ENCODE peak calls at places on chromosomes 7 and 10, in eight cellular contexts. One of them, this sample, is unnamed.

GRCh38 chr10:7193369-7193768 is 217.5 kb downstream of the SFMBT2 start:
- DNase-seq in SJCRH30: no peak
- DNase-seq in heart right ventricle: no peak
- DNase-seq in A549: no peak
- DNase-seq in psoas muscle: no peak
- DNase-seq in prostate gland: no peak
- DNase-seq in CD8-positive, alpha-beta memory T cell: no peak
- DNase-seq in CD8-positive, alpha-beta T cell: no peak
- DNase-seq in this sample: no peak

GRCh38 chr10:71726673-71727428 is 7.3 kb upstream of the C10orf105 start:
- DNase-seq in SJCRH30: no peak
- DNase-seq in psoas muscle: no peak
- DNase-seq in prostate gland: no peak
- DNase-seq in heart right ventricle: no peak
- DNase-seq in A549: no peak
- DNase-seq in CD8-positive, alpha-beta memory T cell: peak
- DNase-seq in CD8-positive, alpha-beta T cell: no peak
- DNase-seq in this sample: no peak

GRCh38 chr10:77680065-77680464 is 42.5 kb upstream of the KCNMA1 start:
- DNase-seq in CD8-positive, alpha-beta T cell: no peak
- DNase-seq in A549: no peak
- DNase-seq in psoas muscle: no peak
- DNase-seq in SJCRH30: no peak
- DNase-seq in heart right ventricle: no peak
- DNase-seq in CD8-positive, alpha-beta memory T cell: no peak
- DNase-seq in prostate gland: no peak
- DNase-seq in this sample: no peak

GRCh38 chr10:96310359-96310669 is 6.1 kb downstream of the DNTT start:
- DNase-seq in heart right ventricle: no peak
- DNase-seq in SJCRH30: no peak
- DNase-seq in prostate gland: no peak
- DNase-seq in CD8-positive, alpha-beta T cell: no peak
- DNase-seq in psoas muscle: no peak
- DNase-seq in A549: no peak
- DNase-seq in CD8-positive, alpha-beta memory T cell: no peak
- DNase-seq in this sample: no peak

GRCh38 chr7:151243411-151244155 is 4.9 kb downstream of the SMARCD3 start:
- DNase-seq in prostate gland: no peak
- DNase-seq in psoas muscle: peak
- DNase-seq in A549: no peak
- DNase-seq in CD8-positive, alpha-beta T cell: no peak
- DNase-seq in heart right ventricle: no peak
- DNase-seq in SJCRH30: no peak
- DNase-seq in CD8-positive, alpha-beta memory T cell: peak
- DNase-seq in this sample: no peak

GRCh38 chr10:84293574-84294016 is 34.8 kb upstream of the CCSER2 start:
- DNase-seq in CD8-positive, alpha-beta memory T cell: no peak
- DNase-seq in SJCRH30: no peak
- DNase-seq in prostate gland: no peak
- DNase-seq in CD8-positive, alpha-beta T cell: no peak
- DNase-seq in A549: no peak
- DNase-seq in psoas muscle: no peak
- DNase-seq in heart right ventricle: no peak
- DNase-seq in this sample: no peak

GRCh38 chr7:143385891-143386781 is 5.0 kb downstream of the ZYX start:
- DNase-seq in A549: no peak
- DNase-seq in heart right ventricle: no peak
- DNase-seq in SJCRH30: no peak
- DNase-seq in prostate gland: no peak
- DNase-seq in CD8-positive, alpha-beta T cell: peak
- DNase-seq in CD8-positive, alpha-beta memory T cell: peak
- DNase-seq in psoas muscle: peak
- DNase-seq in this sample: no peak

GRCh38 chr10:63922714-63923317 is 401.6 kb downstream of the REEP3 start:
- DNase-seq in psoas muscle: no peak
- DNase-seq in heart right ventricle: no peak
- DNase-seq in CD8-positive, alpha-beta T cell: no peak
- DNase-seq in prostate gland: no peak
- DNase-seq in CD8-positive, alpha-beta memory T cell: no peak
- DNase-seq in SJCRH30: no peak
- DNase-seq in A549: no peak
- DNase-seq in this sample: no peak

GRCh38 chr10:48938281-48938680 is 1.4 kb downstream of the LRRC18 start:
- DNase-seq in CD8-positive, alpha-beta T cell: peak
- DNase-seq in psoas muscle: no peak
- DNase-seq in heart right ventricle: no peak
- DNase-seq in SJCRH30: no peak
- DNase-seq in prostate gland: no peak
- DNase-seq in CD8-positive, alpha-beta memory T cell: no peak
- DNase-seq in A549: no peak
- DNase-seq in this sample: no peak

GRCh38 chr10:78082636-78083035 is 49.0 kb downstream of the RPS24 start:
- DNase-seq in CD8-positive, alpha-beta memory T cell: no peak
- DNase-seq in CD8-positive, alpha-beta T cell: no peak
- DNase-seq in heart right ventricle: no peak
- DNase-seq in SJCRH30: no peak
- DNase-seq in A549: no peak
- DNase-seq in psoas muscle: no peak
- DNase-seq in prostate gland: no peak
- DNase-seq in this sample: no peak

GRCh38 chr7:47482013-47482761 is 99.7 kb downstream of the TNS3 start:
- DNase-seq in psoas muscle: no peak
- DNase-seq in A549: no peak
- DNase-seq in heart right ventricle: peak
- DNase-seq in prostate gland: no peak
- DNase-seq in CD8-positive, alpha-beta T cell: no peak
- DNase-seq in SJCRH30: peak
- DNase-seq in CD8-positive, alpha-beta memory T cell: no peak
- DNase-seq in this sample: peak

GRCh38 chr7:957418-958220 is 3.1 kb upstream of the ADAP1 start:
- DNase-seq in heart right ventricle: no peak
- DNase-seq in CD8-positive, alpha-beta memory T cell: no peak
- DNase-seq in psoas muscle: peak
- DNase-seq in CD8-positive, alpha-beta T cell: no peak
- DNase-seq in A549: no peak
- DNase-seq in SJCRH30: no peak
- DNase-seq in prostate gland: no peak
- DNase-seq in this sample: no peak

GRCh38 chr7:77328669-77329068 is 87.5 kb downstream of the GSAP start:
- DNase-seq in SJCRH30: no peak
- DNase-seq in CD8-positive, alpha-beta T cell: no peak
- DNase-seq in CD8-positive, alpha-beta memory T cell: no peak
- DNase-seq in heart right ventricle: no peak
- DNase-seq in A549: no peak
- DNase-seq in psoas muscle: no peak
- DNase-seq in prostate gland: no peak
- DNase-seq in this sample: no peak

GRCh38 chr10:88989824-88990527 is 622 bp upstream of the FAS start:
- DNase-seq in heart right ventricle: no peak
- DNase-seq in A549: no peak
- DNase-seq in prostate gland: peak
- DNase-seq in CD8-positive, alpha-beta memory T cell: no peak
- DNase-seq in CD8-positive, alpha-beta T cell: no peak
- DNase-seq in psoas muscle: peak
- DNase-seq in SJCRH30: no peak
- DNase-seq in this sample: no peak

GRCh38 chr10:88989423-88989822 is 1.2 kb upstream of the FAS start:
- DNase-seq in CD8-positive, alpha-beta T cell: no peak
- DNase-seq in SJCRH30: no peak
- DNase-seq in CD8-positive, alpha-beta memory T cell: no peak
- DNase-seq in psoas muscle: no peak
- DNase-seq in prostate gland: no peak
- DNase-seq in A549: no peak
- DNase-seq in heart right ventricle: no peak
- DNase-seq in this sample: no peak

GRCh38 chr10:88987243-88987726 is 3.3 kb upstream of the FAS start:
- DNase-seq in CD8-positive, alpha-beta T cell: no peak
- DNase-seq in heart right ventricle: no peak
- DNase-seq in A549: no peak
- DNase-seq in psoas muscle: no peak
- DNase-seq in prostate gland: no peak
- DNase-seq in CD8-positive, alpha-beta memory T cell: no peak
- DNase-seq in SJCRH30: no peak
- DNase-seq in this sample: no peak

GRCh38 chr10:88986549-88987242 is 3.9 kb upstream of the FAS start:
- DNase-seq in heart right ventricle: peak
- DNase-seq in A549: peak
- DNase-seq in prostate gland: peak
- DNase-seq in psoas muscle: no peak
- DNase-seq in CD8-positive, alpha-beta T cell: no peak
- DNase-seq in SJCRH30: peak
- DNase-seq in CD8-positive, alpha-beta memory T cell: no peak
- DNase-seq in this sample: no peak

DNA sequence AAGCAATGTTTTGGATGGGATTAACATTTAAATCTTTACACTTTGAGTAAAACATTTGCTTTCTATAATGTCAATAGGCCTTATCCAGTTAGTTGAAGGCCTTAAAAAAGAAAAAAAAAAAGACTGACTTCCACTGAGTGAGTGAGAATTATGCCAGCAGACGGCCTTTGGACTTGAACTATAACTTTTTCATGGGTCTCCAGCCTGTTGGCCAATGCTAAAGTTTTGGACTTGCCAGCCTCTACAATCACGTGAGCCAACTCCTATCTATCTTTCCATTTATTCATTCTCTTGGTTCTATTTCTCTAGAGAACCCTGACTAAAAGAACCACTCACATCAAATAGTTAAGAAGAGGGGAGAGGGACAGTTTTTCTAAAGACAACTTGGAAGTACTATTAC is 2.8 kb upstream of the FAS start:
- DNase-seq in prostate gland: no peak
- DNase-seq in heart right ventricle: no peak
- DNase-seq in CD8-positive, alpha-beta memory T cell: no peak
- DNase-seq in psoas muscle: no peak
- DNase-seq in A549: no peak
- DNase-seq in CD8-positive, alpha-beta T cell: no peak
- DNase-seq in SJCRH30: no peak
- DNase-seq in this sample: no peak
- H3K27ac ChIP-seq in prostate gland: no peak
- H3K27ac ChIP-seq in heart right ventricle: peak
- H3K27ac ChIP-seq in CD8-positive, alpha-beta memory T cell: no peak
- H3K27ac ChIP-seq in psoas muscle: no peak
- H3K27ac ChIP-seq in A549: no peak
- H3K27ac ChIP-seq in CD8-positive, alpha-beta T cell: no peak
- H3K27ac ChIP-seq in SJCRH30: no peak
- H3K27ac ChIP-seq in this sample: no peak

DNA sequence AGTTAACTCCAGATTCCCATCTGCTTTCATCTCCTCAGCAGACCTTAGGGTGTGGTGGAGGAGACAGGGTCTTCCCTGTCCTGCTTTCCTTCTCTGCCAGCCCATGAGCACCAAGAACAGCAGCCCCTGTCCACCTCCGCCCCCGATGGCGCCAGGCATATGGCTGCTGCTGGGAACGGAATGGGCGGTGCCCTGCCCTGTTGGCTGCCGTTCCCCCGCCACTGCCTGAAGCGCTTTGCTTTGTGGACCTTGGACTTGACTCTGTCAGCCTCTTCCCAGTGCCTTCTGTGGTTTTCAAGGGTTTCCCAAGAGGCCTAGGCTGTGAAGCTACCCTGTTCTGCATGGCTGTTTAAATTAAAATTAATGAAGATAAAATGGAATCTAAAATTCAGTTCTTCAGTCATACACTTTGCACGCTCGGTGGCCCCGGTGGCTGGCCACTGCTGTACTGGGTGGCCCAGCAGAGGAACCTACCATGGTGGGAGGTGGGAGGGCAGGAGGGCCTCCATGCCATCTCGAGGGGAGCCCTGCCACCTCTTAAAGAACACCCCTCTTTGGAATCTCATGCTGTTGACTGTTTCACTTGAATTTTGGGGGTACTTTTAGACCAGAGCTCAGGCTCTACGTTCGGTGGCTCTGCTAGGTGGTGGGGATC is 78.7 kb downstream of the NKX6-2 start:
- DNase-seq in prostate gland: no peak
- DNase-seq in A549: no peak
- DNase-seq in heart right ventricle: no peak
- DNase-seq in psoas muscle: peak
- DNase-seq in SJCRH30: no peak
- DNase-seq in CD8-positive, alpha-beta T cell: no peak
- DNase-seq in CD8-positive, alpha-beta memory T cell: no peak
- DNase-seq in this sample: no peak
- H3K27ac ChIP-seq in prostate gland: no peak
- H3K27ac ChIP-seq in A549: no peak
- H3K27ac ChIP-seq in heart right ventricle: no peak
- H3K27ac ChIP-seq in psoas muscle: no peak
- H3K27ac ChIP-seq in SJCRH30: no peak
- H3K27ac ChIP-seq in CD8-positive, alpha-beta T cell: no peak
- H3K27ac ChIP-seq in CD8-positive, alpha-beta memory T cell: no peak
- H3K27ac ChIP-seq in this sample: no peak

DNA sequence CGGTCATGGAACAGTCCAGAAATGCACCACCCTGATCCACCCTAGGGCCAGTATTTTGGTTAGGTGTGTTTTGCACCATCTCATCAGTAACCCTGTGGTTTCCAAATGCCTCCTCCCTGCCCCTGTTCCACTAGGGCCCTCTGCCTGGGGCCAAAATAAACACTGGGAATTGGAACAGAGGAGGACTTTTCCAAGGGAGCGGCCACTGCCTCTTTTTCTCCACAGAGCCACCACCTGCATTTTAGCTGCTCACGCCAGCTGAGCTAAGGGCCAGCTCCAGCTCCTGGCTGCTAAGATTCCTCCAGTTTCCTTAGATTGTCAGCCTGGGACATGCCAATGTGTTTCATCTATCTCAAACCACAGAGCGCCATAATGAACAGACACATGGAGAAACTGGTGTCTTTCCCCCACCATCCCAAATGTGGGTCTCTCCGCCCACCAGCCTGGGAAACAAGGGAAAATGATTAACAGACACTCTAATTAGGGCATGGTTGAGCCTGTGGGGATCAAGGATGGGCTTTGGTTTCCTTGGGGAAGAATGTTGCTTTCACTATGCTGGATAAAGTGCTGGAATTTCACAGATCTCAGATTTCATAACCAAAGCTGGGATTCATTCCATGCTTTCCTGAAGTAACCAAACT is 52.2 kb downstream of the ASB13 start:
- DNase-seq in prostate gland: no peak
- DNase-seq in heart right ventricle: no peak
- DNase-seq in CD8-positive, alpha-beta memory T cell: no peak
- DNase-seq in psoas muscle: peak
- DNase-seq in A549: no peak
- DNase-seq in CD8-positive, alpha-beta T cell: no peak
- DNase-seq in SJCRH30: peak
- DNase-seq in this sample: no peak
- H3K27ac ChIP-seq in prostate gland: no peak
- H3K27ac ChIP-seq in heart right ventricle: peak
- H3K27ac ChIP-seq in CD8-positive, alpha-beta memory T cell: no peak
- H3K27ac ChIP-seq in psoas muscle: peak
- H3K27ac ChIP-seq in A549: peak
- H3K27ac ChIP-seq in CD8-positive, alpha-beta T cell: no peak
- H3K27ac ChIP-seq in SJCRH30: peak
- H3K27ac ChIP-seq in this sample: peak

DNA sequence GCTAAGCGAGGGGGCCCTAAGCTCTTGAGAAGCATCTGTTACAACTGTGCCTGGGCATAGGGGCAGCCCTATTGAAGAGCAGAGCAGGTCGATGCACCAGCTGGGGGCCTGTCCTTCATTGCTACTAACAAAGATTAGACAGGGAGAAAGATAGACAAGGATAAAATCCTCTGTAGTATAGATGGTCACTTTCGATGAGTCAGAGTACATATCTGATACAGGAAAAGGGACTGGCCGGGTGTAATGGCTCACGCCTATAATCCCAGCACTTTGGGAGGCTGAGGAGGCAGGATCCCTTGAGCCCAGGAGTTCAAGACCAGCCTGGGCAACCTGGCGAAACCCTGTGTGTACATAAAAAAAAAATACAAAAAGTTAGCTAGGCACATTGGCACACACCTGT is 13.6 kb downstream of the OPTN start:
- DNase-seq in CD8-positive, alpha-beta memory T cell: no peak
- DNase-seq in CD8-positive, alpha-beta T cell: no peak
- DNase-seq in A549: no peak
- DNase-seq in heart right ventricle: no peak
- DNase-seq in prostate gland: no peak
- DNase-seq in SJCRH30: no peak
- DNase-seq in psoas muscle: no peak
- DNase-seq in this sample: no peak
- H3K27ac ChIP-seq in CD8-positive, alpha-beta memory T cell: no peak
- H3K27ac ChIP-seq in CD8-positive, alpha-beta T cell: no peak
- H3K27ac ChIP-seq in A549: no peak
- H3K27ac ChIP-seq in heart right ventricle: no peak
- H3K27ac ChIP-seq in prostate gland: no peak
- H3K27ac ChIP-seq in SJCRH30: no peak
- H3K27ac ChIP-seq in psoas muscle: peak
- H3K27ac ChIP-seq in this sample: no peak